ENCODE peak calls at places on chromosome 4, in nine cellular contexts. P is heart right ventricle; J is CD8-positive, alpha-beta memory T cell; H is CD8-positive, alpha-beta T cell; I is A549; U is cardiac muscle cell; V is psoas muscle; M is CD4-positive, CD25-positive, alpha-beta regulatory T cell; T is OCI-LY7. F is an unnamed sample. For H3K4me1, the result is how much of the 10 kb centered on the place peaks cover.

GRCh38 chr4:154622598-154622997 is 10.1 kb upstream of the FGG start:
- DNase-seq in T (peak), I (peak), V (no peak), M (peak), U (peak), P (no peak), H (no peak), J (no peak), F (peak)

GRCh38 chr4:125985856-125986255 is 671.1 kb downstream of the FAT4 start:
- DNase-seq in P (no peak), T (no peak), M (no peak), U (no peak), I (no peak), H (no peak), J (no peak), V (no peak), F (no peak)

GRCh38 chr4:155571184-155571944 is 95.3 kb upstream of the GUCY1A1 start:
- DNase-seq in U (peak), V (no peak), M (no peak), T (no peak), J (no peak), P (peak), H (no peak), I (no peak), F (no peak)

GRCh38 chr4:86449746-86450145 is 89.9 kb upstream of the MAPK10 start:
- DNase-seq in M (no peak), V (no peak), P (no peak), J (no peak), U (no peak), T (no peak), I (no peak), H (no peak), F (no peak)

GRCh38 chr4:186772936-186773335 is 49.3 kb upstream of the FAT1 start:
- DNase-seq in T (no peak), M (no peak), P (no peak), J (no peak), H (no peak), U (no peak), I (peak), V (no peak), F (no peak)

GRCh38 chr4:113635739-113636437 is 125.7 kb downstream of the CAMK2D start:
- DNase-seq in U (no peak), T (no peak), I (no peak), J (no peak), H (no peak), V (no peak), M (no peak), P (peak), F (no peak)

GRCh38 chr4:113065629-113066028 is 16.2 kb downstream of the ANK2 start:
- DNase-seq in J (no peak), T (no peak), H (no peak), V (no peak), I (no peak), P (no peak), M (no peak), U (no peak), F (no peak)

GRCh38 chr4:114400531-114400930 is 198.1 kb upstream of the UGT8 start:
- DNase-seq in I (no peak), V (no peak), M (no peak), H (no peak), U (no peak), P (no peak), T (no peak), J (no peak), F (no peak)

GRCh38 chr4:118086334-118086733 is 52.0 kb downstream of the NDST3 start:
- DNase-seq in M (no peak), I (no peak), H (no peak), T (no peak), J (no peak), V (no peak), U (no peak), P (no peak), F (no peak)

GRCh38 chr4:161767116-161767515 is 396.7 kb downstream of the FSTL5 start:
- DNase-seq in U (no peak), J (no peak), P (no peak), V (no peak), T (no peak), I (no peak), M (no peak), H (no peak), F (no peak)

GRCh38 chr4:188030401-188030800 is 34.8 kb downstream of the ZFP42 start:
- DNase-seq in M (no peak), V (no peak), P (no peak), U (no peak), I (no peak), T (no peak), H (no peak), J (no peak), F (no peak)

GRCh38 chr4:56757821-56758400 is 63.6 kb downstream of the SPINK2 start:
- DNase-seq in H (peak), T (peak), I (peak), U (peak), V (no peak), J (peak), M (peak), P (no peak), F (peak)
- H3K4me3 ChIP-seq in H (peak), T (peak), I (no peak), U (no peak), V (no peak), J (peak), M (peak), P (no peak), F (peak)

GRCh38 chr4:6689506-6689960 is 4.1 kb upstream of the S100P start:
- DNase-seq in I (no peak), H (no peak), J (no peak), V (no peak), M (no peak), T (no peak), P (no peak), U (no peak), F (no peak)
- H3K4me1 ChIP-seq in I (under half), H (half or more), J (half or more), V (under half), M (half or more), T (under half), P (under half), U (under half), F (half or more)

DNA sequence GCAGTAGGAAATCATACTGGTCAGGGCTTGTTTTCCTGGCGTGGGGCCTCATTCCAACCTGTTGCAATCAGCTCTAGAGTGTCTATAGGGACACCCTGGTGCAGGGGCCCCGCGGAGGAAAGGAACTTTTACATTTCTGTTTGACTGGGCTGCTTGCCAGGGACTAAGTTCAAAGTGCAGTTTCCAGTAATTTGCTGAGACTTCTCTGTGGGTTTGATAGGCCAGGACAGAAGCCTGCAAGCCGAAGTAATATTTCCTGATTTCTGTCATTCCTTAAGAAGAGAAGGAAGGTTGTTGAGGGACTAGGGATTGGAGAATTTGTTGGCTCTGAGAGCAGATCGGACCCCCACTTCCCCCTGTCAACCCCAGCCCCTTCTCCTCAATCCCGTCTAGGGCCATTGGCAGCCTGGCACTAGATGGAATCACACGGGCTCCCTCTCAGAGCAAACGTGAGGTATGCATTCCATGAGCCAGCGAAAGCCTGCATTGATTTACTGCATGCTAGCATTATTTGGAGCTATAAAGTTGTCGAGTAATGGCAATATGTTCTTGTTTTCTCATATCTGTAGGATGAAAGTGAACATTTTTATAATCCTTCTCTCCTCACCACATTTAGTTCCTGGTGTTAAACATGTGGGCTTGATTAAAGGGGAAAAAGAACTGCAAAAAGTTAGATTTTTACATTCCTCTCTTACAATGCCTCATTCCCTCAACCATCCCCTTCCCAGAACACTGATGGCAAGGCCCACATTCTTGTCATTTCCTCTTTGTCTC is 159.1 kb downstream of the SPRY1 start:
- DNase-seq in U (peak), H (no peak), M (no peak), V (peak), P (peak), I (peak), T (no peak), J (no peak), F (no peak)
- H3K4me3 ChIP-seq in U (no peak), H (no peak), M (no peak), V (peak), P (no peak), I (no peak), T (no peak), J (no peak), F (no peak)

GRCh38 chr4:98658287-98659105 is at the start of gene TSPAN5:
- DNase-seq in V (peak), T (peak), H (peak), M (peak), P (peak), J (peak), U (peak), I (peak), F (peak)

GRCh38 chr4:98661356-98662054 is 3.1 kb upstream of the TSPAN5 start:
- DNase-seq in U (no peak), I (no peak), V (no peak), M (no peak), H (no peak), T (no peak), J (no peak), P (no peak), F (no peak)

GRCh38 chr4:98659741-98660507 is 1.5 kb upstream of the TSPAN5 start:
- DNase-seq in H (no peak), J (no peak), T (no peak), V (no peak), M (no peak), U (no peak), I (peak), P (no peak), F (no peak)

GRCh38 chr4:98657531-98658286 is 702 bp downstream of the TSPAN5 start:
- DNase-seq in P (no peak), V (peak), J (peak), T (no peak), I (peak), M (peak), U (peak), H (peak), F (peak)

GRCh38 chr4:98659106-98659592 is 738 bp upstream of the TSPAN5 start:
- DNase-seq in T (no peak), J (no peak), H (no peak), M (no peak), P (no peak), V (no peak), I (peak), U (peak), F (no peak)
- H3K4me1 ChIP-seq in T (under half), J (half or more), H (half or more), M (half or more), P (under half), V (under half), I (under half), U (under half), F (half or more)

GRCh38 chr4:94126669-94127068 is 81.0 kb upstream of the SMARCAD1 start:
- DNase-seq in I (peak), V (no peak), M (peak), P (no peak), U (peak), J (no peak), H (no peak), T (no peak), F (no peak)

GRCh38 chr4:94131212-94131611 is 76.5 kb upstream of the SMARCAD1 start:
- DNase-seq in H (no peak), U (no peak), I (no peak), M (no peak), T (no peak), J (no peak), P (no peak), V (no peak), F (no peak)

GRCh38 chr4:94127707-94128328 is 79.8 kb upstream of the SMARCAD1 start:
- DNase-seq in H (no peak), M (peak), I (peak), P (no peak), J (no peak), U (peak), T (peak), V (no peak), F (no peak)
- H3K4me3 ChIP-seq in H (no peak), M (no peak), I (no peak), P (no peak), J (no peak), U (no peak), T (no peak), V (no peak), F (no peak)